ENCODE peak calls at places on chromosomes 5 and 9, in seven cellular contexts. E is HepG2, W is A549, J is K562, F is endothelial cell of umbilical vein, P is HCT116, Y is GM12878. V is an unnamed sample.

GRCh38 chr5:180377556-180378197 is 24.5 kb upstream of the GFPT2 start:
- DNase-seq in Y (no peak), F (no peak), E (no peak), J (no peak), P (no peak), W (no peak), V (no peak)

GRCh38 chr9:23693374-23693773 is 132.7 kb downstream of the ELAVL2 start:
- DNase-seq in Y (no peak), E (no peak), J (no peak), W (no peak), P (no peak), F (no peak), V (no peak)

GRCh38 chr9:6758418-6759113 is 793 bp downstream of the KDM4C start:
- DNase-seq in E (peak), F (peak), Y (no peak), W (peak), J (no peak), P (peak), V (peak)

GRCh38 chr9:133786371-133786753 is 48.2 kb upstream of the SARDH start:
- DNase-seq in W (no peak), J (no peak), F (no peak), E (no peak), P (no peak), Y (peak), V (no peak)

GRCh38 chr9:106860731-106861584 is 2.0 kb upstream of the ZNF462 start:
- DNase-seq in P (no peak), Y (no peak), W (peak), J (no peak), E (no peak), F (peak), V (no peak)

GRCh38 chr9:100111235-100111634 is 12.2 kb downstream of the INVS start:
- DNase-seq in F (no peak), E (no peak), J (no peak), W (no peak), Y (no peak), P (no peak), V (no peak)

GRCh38 chr5:157874861-157875260 is 15.9 kb upstream of the CLINT1 start:
- DNase-seq in J (no peak), P (no peak), Y (no peak), E (no peak), W (no peak), F (no peak), V (no peak)

GRCh38 chr5:178291161-178291561 is 58.6 kb upstream of the PHYKPL start:
- DNase-seq in Y (no peak), W (no peak), F (no peak), E (no peak), J (no peak), P (no peak), V (no peak)

GRCh38 chr5:62310426-62311105 is 4.6 kb downstream of the KIF2A start:
- DNase-seq in F (no peak), E (no peak), P (no peak), J (no peak), W (no peak), Y (no peak), V (no peak)

GRCh38 chr5:9903806-9904205 is 273.7 kb upstream of the TAS2R1 start:
- DNase-seq in P (no peak), J (no peak), W (no peak), Y (no peak), F (no peak), E (no peak), V (peak)

GRCh38 chr9:113577525-113578261 is 114.2 kb downstream of the RGS3 start:
- DNase-seq in W (no peak), J (peak), P (no peak), Y (no peak), E (no peak), F (peak), V (peak)

GRCh38 chr9:113580041-113580953 is 116.8 kb downstream of the RGS3 start:
- DNase-seq in W (no peak), P (no peak), F (peak), Y (peak), J (no peak), E (no peak), V (peak)

GRCh38 chr9:113579270-113580040 is 115.9 kb downstream of the RGS3 start:
- DNase-seq in P (no peak), J (no peak), W (no peak), Y (no peak), F (no peak), E (no peak), V (peak)

GRCh38 chr9:113578877-113579269 is 115.3 kb downstream of the RGS3 start:
- DNase-seq in W (peak), J (peak), P (peak), F (peak), E (no peak), Y (peak), V (peak)

DNA sequence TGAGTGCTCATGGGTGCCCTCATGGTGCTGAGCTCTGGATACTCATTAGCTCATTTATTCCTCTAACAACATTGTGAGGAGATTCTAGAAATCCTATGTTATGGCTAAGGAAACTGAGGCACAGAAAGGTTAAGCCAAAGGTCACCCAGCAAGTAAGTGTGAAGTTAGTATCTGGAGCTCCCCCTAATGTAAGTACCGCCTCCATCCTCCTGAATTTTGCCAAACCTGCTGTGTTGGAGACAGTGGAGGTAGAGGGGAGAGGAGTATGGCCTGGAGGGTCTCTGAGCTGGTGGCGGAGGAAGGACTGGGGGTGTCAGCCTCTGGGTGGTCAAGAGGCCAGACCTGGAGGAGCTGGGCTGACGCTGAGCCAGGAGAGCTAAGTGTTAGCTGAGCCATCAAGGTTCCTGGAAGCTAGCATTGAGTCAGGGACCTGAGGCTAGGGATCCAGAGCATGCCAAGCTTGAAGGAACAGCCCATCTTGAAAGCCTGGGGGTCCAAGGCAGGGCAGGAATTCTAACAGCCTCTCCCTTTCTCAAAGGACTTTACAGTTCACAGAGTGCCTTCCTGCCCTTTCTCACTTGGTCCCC is 114.8 kb downstream of the RGS3 start:
- DNase-seq in W (no peak), F (no peak), J (no peak), P (no peak), Y (no peak), E (no peak), V (no peak)
- H3K4me3 ChIP-seq in W (no peak), F (no peak), J (no peak), P (peak), Y (no peak), E (no peak), V (no peak)

DNA sequence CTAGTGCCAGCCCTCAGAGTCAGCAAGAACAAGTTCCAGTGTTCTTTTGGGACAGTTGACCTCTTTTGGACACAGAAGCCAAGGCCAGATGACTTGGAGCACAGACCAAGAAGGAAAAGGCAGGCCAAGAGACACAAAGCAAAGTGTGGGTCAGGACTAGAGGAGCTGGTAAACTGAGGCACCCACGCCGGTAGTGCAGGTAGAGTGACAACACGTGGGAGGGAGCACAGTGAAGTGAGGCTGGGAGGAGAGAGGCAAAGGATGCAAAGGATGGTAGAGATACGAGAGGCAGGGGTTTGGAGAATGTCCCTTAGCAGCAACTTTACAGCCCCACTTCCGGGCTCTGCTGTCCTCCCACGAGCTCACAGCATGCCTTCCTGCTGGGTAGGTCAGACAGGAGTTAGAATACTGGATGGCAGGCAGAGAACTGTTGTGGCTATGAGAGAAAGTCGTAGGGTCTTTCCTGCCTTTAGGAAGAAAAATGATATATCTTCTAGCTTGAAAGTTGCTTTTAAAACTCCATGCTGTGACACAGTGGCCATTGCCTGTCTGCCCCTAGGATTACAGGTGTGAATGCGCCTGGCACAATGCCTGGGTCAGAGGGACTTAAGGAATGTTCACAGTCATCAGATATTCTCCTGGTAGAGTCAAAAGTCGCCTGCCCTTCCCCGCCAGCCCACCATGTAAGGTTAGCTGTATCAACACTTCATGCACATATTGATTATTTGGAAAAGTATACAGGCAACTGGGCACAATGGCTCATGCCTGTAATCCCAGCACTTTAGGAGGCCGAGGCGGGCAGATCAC is 97.9 kb downstream of the PDE8B start:
- DNase-seq in J (no peak), F (no peak), Y (no peak), P (no peak), W (no peak), E (no peak), V (peak)
- TF ChIP-seq MAX in J (no peak), F (no peak), Y (no peak), P (no peak), W (no peak), E (no peak), V (no peak)

GRCh38 chr9:109477269-109478203 is 20.6 kb downstream of the PTPN3 start:
- DNase-seq in J (no peak), W (peak), E (peak), Y (peak), P (peak), F (no peak), V (no peak)

GRCh38 chr9:109476781-109477268 is 21.3 kb downstream of the PTPN3 start:
- DNase-seq in W (no peak), P (no peak), J (no peak), E (peak), F (no peak), Y (no peak), V (no peak)

GRCh38 chr9:109474170-109474569 is 23.9 kb downstream of the PTPN3 start:
- DNase-seq in W (no peak), J (no peak), F (no peak), P (no peak), Y (no peak), E (no peak), V (no peak)

GRCh38 chr9:109474944-109475343 is 23.2 kb downstream of the PTPN3 start:
- DNase-seq in J (no peak), P (no peak), Y (no peak), F (no peak), W (no peak), E (no peak), V (no peak)

GRCh38 chr9:109475526-109475925 is 22.6 kb downstream of the PTPN3 start:
- DNase-seq in W (peak), Y (no peak), E (peak), F (no peak), J (no peak), P (no peak), V (no peak)
- TF ChIP-seq POLR2A in W (no peak), Y (no peak), E (no peak), F (no peak), J (no peak), P (no peak), V (no peak)

GRCh38 chr9:124859803-124860581 is 1.8 kb downstream of the RPL35 start:
- DNase-seq in F (no peak), W (no peak), J (no peak), E (no peak), P (no peak), Y (no peak), V (peak)
- H3K4me3 ChIP-seq in F (peak), W (peak), J (peak), E (peak), P (peak), Y (peak), V (peak)

V was measured in NB4.